ENCODE peak calls at places on chromosome 13, in nine cellular contexts. Q is IMR-90, F is H54, B is A549, X is ovary, P is Peyer's patch, W is body of pancreas, M is esophagus muscularis mucosa, S is heart left ventricle. I is an unnamed sample.
A peak's percentile ranks its signal among the peaks of the same experiment; 100 is the strongest.

GRCh38 chr13:107650081-107650701 is 565.1 kb downstream of the LIG4 start:
- DNase-seq in Q (peak; percentile 62), F (peak; percentile 28), B (no peak), X (peak; percentile 43), P (peak; percentile 48), W (peak; percentile 35), M (no peak), S (peak; percentile 12), I (peak; percentile 69)

GRCh38 chr13:76043882-76044281 is 407.8 kb downstream of the LMO7 start:
- DNase-seq in Q (no peak), F (no peak), B (no peak), X (no peak), P (no peak), W (no peak), M (no peak), S (no peak), I (no peak)

GRCh38 chr13:107743523-107743922 is 471.8 kb downstream of the LIG4 start:
- DNase-seq in Q (peak; percentile 57), F (no peak), B (no peak), X (no peak), P (no peak), W (no peak), M (no peak), S (no peak), I (no peak)

GRCh38 chr13:23411706-23412105 is 21.8 kb downstream of the SACS start:
- DNase-seq in Q (no peak), F (no peak), B (no peak), X (no peak), P (no peak), W (no peak), M (peak; percentile 39), S (no peak), I (no peak)

GRCh38 chr13:24216176-24216575 is 55.7 kb downstream of the SPATA13 start:
- DNase-seq in Q (no peak), F (no peak), B (no peak), X (no peak), P (no peak), W (no peak), M (no peak), S (no peak), I (no peak)

GRCh38 chr13:58994778-58995177 is 1169.0 kb downstream of the DIAPH3 start:
- DNase-seq in Q (no peak), F (no peak), B (no peak), X (no peak), P (no peak), W (no peak), M (no peak), S (no peak), I (no peak)

GRCh38 chr13:99376924-99377323 is 69.7 kb upstream of the GPR183 start:
- DNase-seq in Q (no peak), F (no peak), B (no peak), X (no peak), P (no peak), W (no peak), M (no peak), S (no peak), I (no peak)

GRCh38 chr13:21330126-21330861 is 128.8 kb downstream of the ZDHHC20 start:
- DNase-seq in Q (peak; percentile 57), F (no peak), B (no peak), X (no peak), P (no peak), W (no peak), M (no peak), S (no peak), I (no peak)

GRCh38 chr13:48078251-48078656 is 16.6 kb downstream of the MED4 start:
- DNase-seq in Q (no peak), F (no peak), B (peak; percentile 21), X (no peak), P (peak; percentile 56), W (no peak), M (no peak), S (no peak), I (peak; percentile 10)

GRCh38 chr13:71685072-71685471 is 181.9 kb downstream of the DACH1 start:
- DNase-seq in Q (no peak), F (no peak), B (no peak), X (no peak), P (no peak), W (no peak), M (no peak), S (no peak), I (no peak)

GRCh38 chr13:95714142-95714832 is 37.3 kb downstream of the DNAJC3 start:
- DNase-seq in Q (peak; percentile 89), F (no peak), B (peak; percentile 22), X (no peak), P (no peak), W (no peak), M (no peak), S (no peak), I (no peak)

DNA sequence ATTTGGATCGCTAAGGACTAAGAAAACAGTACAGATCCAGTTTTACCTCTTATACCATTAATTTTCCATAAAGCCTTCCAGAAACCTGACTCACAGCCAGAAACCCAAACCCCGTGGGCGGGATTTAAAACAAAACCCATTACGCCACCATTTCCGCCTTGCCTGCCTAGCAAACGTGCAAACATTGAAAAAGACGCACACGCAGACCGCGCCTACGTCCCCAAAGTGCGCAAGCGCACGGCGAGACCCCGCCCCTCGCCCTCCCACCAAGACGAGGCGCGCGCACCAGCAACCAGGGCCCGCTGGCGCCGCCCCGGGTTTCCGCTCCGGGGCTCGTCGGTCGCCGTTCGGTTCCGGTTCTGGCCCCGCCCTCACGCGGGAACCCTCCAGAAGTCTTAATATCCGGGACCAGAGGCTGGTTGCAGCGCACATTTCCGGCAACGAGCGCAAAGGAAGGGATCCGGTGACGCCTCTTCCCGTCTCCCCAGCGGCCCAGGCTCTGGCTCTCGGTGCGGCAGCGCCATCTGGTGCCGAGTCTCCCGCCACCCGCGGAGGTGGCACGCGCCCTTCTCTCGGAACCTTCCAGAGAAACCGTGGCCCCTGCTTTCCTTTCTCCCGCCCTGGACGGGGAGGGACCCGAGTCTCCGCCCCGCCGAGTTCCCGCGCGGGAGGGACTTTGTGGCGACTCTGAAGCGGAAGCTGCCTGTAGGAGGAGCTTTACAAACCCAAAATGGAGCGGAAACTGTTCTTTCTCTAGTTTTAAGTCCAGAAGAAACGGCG is 256.9 kb upstream of the STARD13 start:
- DNase-seq in Q (peak; percentile 100), F (peak; percentile 47), B (peak; percentile 73), X (peak; percentile 97), P (peak; percentile 99), W (peak; percentile 99), M (peak; percentile 100), S (peak; percentile 98), I (peak; percentile 99)
- TF ChIP-seq POLR2A in Q (peak; percentile 67), F (peak; percentile 8), B (peak; percentile 30), X (peak; percentile 62), P (peak; percentile 33), W (peak; percentile 55), M (peak; percentile 16), S (no peak), I (peak; percentile 80)

GRCh38 chr13:79480954-79481684 is at the start of gene NDFIP2:
- DNase-seq in Q (peak; percentile 80), F (peak; percentile 41), B (peak; percentile 32), X (peak; percentile 78), P (peak; percentile 92), W (peak; percentile 91), M (no peak), S (peak; percentile 80), I (peak; percentile 88)
- TF ChIP-seq POLR2A in Q (peak; percentile 75), F (peak; percentile 73), B (peak; percentile 70), X (peak; percentile 15), P (peak; percentile 84), W (peak; percentile 90), M (peak; percentile 8), S (no peak), I (peak; percentile 82)

GRCh38 chr13:19862511-19863313 is 737 bp downstream of the ZMYM5 start:
- DNase-seq in Q (peak; percentile 7), F (no peak), B (no peak), X (no peak), P (peak; percentile 59), W (peak; percentile 27), M (no peak), S (peak; percentile 38), I (peak; percentile 78)

GRCh38 chr13:19863323-19864017 is at the start of gene ZMYM5:
- DNase-seq in Q (peak; percentile 99), F (peak; percentile 82), B (peak; percentile 83), X (peak; percentile 98), P (peak; percentile 99), W (peak; percentile 98), M (peak; percentile 99), S (peak; percentile 99), I (peak; percentile 99)

GRCh38 chr13:19861762-19862161 is 1.7 kb downstream of the ZMYM5 start:
- DNase-seq in Q (no peak), F (no peak), B (no peak), X (no peak), P (no peak), W (no peak), M (no peak), S (no peak), I (peak; percentile 21)

GRCh38 chr13:19864018-19864338 is 529 bp upstream of the ZMYM5 start:
- DNase-seq in Q (no peak), F (peak; percentile 26), B (no peak), X (peak; percentile 86), P (peak; percentile 83), W (peak; percentile 60), M (peak; percentile 94), S (peak; percentile 71), I (peak; percentile 87)

DNA sequence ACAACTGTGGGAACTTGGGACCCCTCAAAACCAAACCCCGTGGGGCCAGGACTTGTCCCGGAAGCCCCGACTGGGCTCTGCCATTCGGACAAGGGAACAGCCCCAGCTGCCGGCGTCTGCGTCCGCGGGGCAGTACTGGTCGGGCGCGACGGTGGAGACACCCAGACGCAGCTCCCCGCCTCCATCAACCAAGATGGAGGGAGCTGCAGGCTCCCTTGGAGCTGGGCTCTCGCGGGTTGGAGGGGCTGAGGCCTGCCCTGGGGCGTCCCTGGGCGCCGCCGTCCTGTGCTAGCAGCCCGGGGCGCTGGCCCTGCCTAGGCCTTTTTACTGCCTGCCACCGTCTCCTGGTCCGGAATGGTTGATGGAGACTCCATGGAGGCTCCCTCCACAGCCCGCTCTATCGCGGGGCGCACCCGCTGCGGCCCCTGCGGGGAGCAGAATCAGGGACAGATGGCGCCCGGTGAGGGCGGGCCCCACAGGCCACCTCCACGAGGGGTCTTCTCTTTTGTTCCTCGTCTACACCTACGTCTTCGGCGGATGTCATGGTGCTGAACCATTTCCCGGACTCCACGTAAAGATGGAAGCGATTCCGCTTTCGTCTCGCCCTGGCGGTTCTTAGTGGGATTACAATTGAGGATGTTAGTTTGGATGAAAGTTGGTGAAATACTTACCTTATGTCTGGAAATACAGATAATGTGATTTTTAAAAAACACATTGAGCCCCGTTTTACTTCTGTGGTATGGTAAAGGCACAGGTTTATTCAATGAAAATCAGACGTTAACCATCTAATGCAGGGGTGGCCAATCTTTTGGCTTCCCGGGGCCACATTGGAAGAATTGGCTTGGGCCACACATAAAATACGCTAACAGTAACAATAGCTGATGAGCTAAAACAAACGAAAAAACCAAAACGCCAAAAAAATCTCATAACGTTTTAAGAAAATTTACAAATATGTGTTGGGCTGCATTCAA is 1.2 kb upstream of the ZMYM5 start:
- DNase-seq in Q (peak; percentile 9), F (peak; percentile 28), B (peak; percentile 55), X (peak; percentile 72), P (peak; percentile 89), W (peak; percentile 72), M (no peak), S (peak; percentile 61), I (peak; percentile 84)
- TF ChIP-seq POLR2A in Q (no peak), F (peak; percentile 2), B (no peak), X (no peak), P (no peak), W (no peak), M (no peak), S (no peak), I (peak; percentile 44)

DNA sequence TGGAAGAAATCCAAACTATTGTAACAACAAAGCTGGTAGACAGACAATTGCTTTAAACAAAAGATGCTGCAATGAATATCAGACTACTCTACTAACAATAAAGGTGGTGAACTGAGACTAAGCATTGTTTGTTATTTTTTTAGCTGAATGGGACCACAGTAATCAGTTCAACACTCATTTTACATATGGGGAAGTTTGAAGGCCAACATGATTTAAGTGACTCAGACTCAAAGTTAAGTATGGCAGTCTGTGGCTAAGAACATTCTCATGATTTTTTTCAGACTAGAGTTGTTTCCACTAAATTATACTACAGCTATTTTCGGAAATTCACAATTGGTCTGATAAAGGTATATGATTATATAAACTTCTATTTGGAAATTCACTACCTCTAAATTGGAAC is 10.4 kb downstream of the EXOSC8 start:
- DNase-seq in Q (peak; percentile 59), F (no peak), B (no peak), X (no peak), P (no peak), W (no peak), M (no peak), S (no peak), I (no peak)
- TF ChIP-seq POLR2A in Q (no peak), F (no peak), B (no peak), X (no peak), P (no peak), W (no peak), M (no peak), S (no peak), I (no peak)

I was measured in erythroblast.